ENCODE peak calls at places on chromosomes 7 and 10, in nine cellular contexts. One of them, this sample, is unnamed.

GRCh38 chr10:111360260-111360925 is 283.6 kb downstream of the ADRA2A start:
- DNase-seq in stomach: peak; percentile 51
- DNase-seq in transverse colon: peak; percentile 30
- DNase-seq in SK-N-SH: peak; percentile 45
- DNase-seq in suprapubic skin: no peak
- DNase-seq in sigmoid colon: no peak
- DNase-seq in upper lobe of left lung: no peak
- DNase-seq in ovary: peak; percentile 36
- DNase-seq in A549: peak; percentile 69
- DNase-seq in this sample: no peak

GRCh38 chr10:116183733-116184447 is 89.1 kb downstream of the GFRA1 start:
- DNase-seq in stomach: no peak
- DNase-seq in transverse colon: no peak
- DNase-seq in SK-N-SH: peak; percentile 60
- DNase-seq in suprapubic skin: no peak
- DNase-seq in sigmoid colon: no peak
- DNase-seq in upper lobe of left lung: no peak
- DNase-seq in ovary: no peak
- DNase-seq in A549: no peak
- DNase-seq in this sample: no peak

GRCh38 chr7:90246184-90246583 is 1.2 kb downstream of the CFAP69 start:
- DNase-seq in stomach: no peak
- DNase-seq in transverse colon: no peak
- DNase-seq in SK-N-SH: no peak
- DNase-seq in suprapubic skin: peak; percentile 73
- DNase-seq in sigmoid colon: peak; percentile 69
- DNase-seq in upper lobe of left lung: no peak
- DNase-seq in ovary: no peak
- DNase-seq in A549: no peak
- DNase-seq in this sample: peak; percentile 16

GRCh38 chr7:116578526-116578925 is 53.7 kb downstream of the CAV1 start:
- DNase-seq in stomach: no peak
- DNase-seq in transverse colon: no peak
- DNase-seq in SK-N-SH: no peak
- DNase-seq in suprapubic skin: no peak
- DNase-seq in sigmoid colon: no peak
- DNase-seq in upper lobe of left lung: no peak
- DNase-seq in ovary: no peak
- DNase-seq in A549: no peak
- DNase-seq in this sample: no peak

GRCh38 chr10:120819366-120819765 is 31.8 kb upstream of the WDR11 start:
- DNase-seq in stomach: no peak
- DNase-seq in transverse colon: no peak
- DNase-seq in SK-N-SH: no peak
- DNase-seq in suprapubic skin: no peak
- DNase-seq in sigmoid colon: no peak
- DNase-seq in upper lobe of left lung: no peak
- DNase-seq in ovary: no peak
- DNase-seq in A549: no peak
- DNase-seq in this sample: no peak

GRCh38 chr7:106313456-106313891 is 28.7 kb upstream of the NAMPT start:
- DNase-seq in stomach: no peak
- DNase-seq in transverse colon: no peak
- DNase-seq in SK-N-SH: no peak
- DNase-seq in suprapubic skin: no peak
- DNase-seq in sigmoid colon: no peak
- DNase-seq in upper lobe of left lung: no peak
- DNase-seq in ovary: no peak
- DNase-seq in A549: peak; percentile 16
- DNase-seq in this sample: no peak

GRCh38 chr7:150003304-150003810 is 129.6 kb downstream of the ATP6V0E2 start:
- DNase-seq in stomach: no peak
- DNase-seq in transverse colon: no peak
- DNase-seq in SK-N-SH: no peak
- DNase-seq in suprapubic skin: no peak
- DNase-seq in sigmoid colon: no peak
- DNase-seq in upper lobe of left lung: no peak
- DNase-seq in ovary: no peak
- DNase-seq in A549: no peak
- DNase-seq in this sample: no peak

GRCh38 chr10:26365681-26366327 is 72.3 kb upstream of the APBB1IP start:
- DNase-seq in stomach: no peak
- DNase-seq in transverse colon: no peak
- DNase-seq in SK-N-SH: no peak
- DNase-seq in suprapubic skin: no peak
- DNase-seq in sigmoid colon: no peak
- DNase-seq in upper lobe of left lung: no peak
- DNase-seq in ovary: no peak
- DNase-seq in A549: peak; percentile 88
- DNase-seq in this sample: no peak

GRCh38 chr10:6062101-6062771 is at the start of gene IL2RA:
- DNase-seq in stomach: peak; percentile 25
- DNase-seq in transverse colon: peak; percentile 25
- DNase-seq in SK-N-SH: no peak
- DNase-seq in suprapubic skin: peak; percentile 62
- DNase-seq in sigmoid colon: peak; percentile 60
- DNase-seq in upper lobe of left lung: no peak
- DNase-seq in ovary: no peak
- DNase-seq in A549: no peak
- DNase-seq in this sample: no peak

GRCh38 chr7:128311003-128311402 is 32.7 kb downstream of the RBM28 start:
- DNase-seq in stomach: no peak
- DNase-seq in transverse colon: no peak
- DNase-seq in SK-N-SH: no peak
- DNase-seq in suprapubic skin: no peak
- DNase-seq in sigmoid colon: no peak
- DNase-seq in upper lobe of left lung: no peak
- DNase-seq in ovary: no peak
- DNase-seq in A549: no peak
- DNase-seq in this sample: no peak

GRCh38 chr7:100171840-100172239 is 3.4 kb upstream of the GAL3ST4 start:
- DNase-seq in stomach: no peak
- DNase-seq in transverse colon: no peak
- DNase-seq in SK-N-SH: no peak
- DNase-seq in suprapubic skin: no peak
- DNase-seq in sigmoid colon: no peak
- DNase-seq in upper lobe of left lung: no peak
- DNase-seq in ovary: no peak
- DNase-seq in A549: no peak
- DNase-seq in this sample: no peak

GRCh38 chr7:95599069-95599468 is 2.8 kb upstream of the PDK4 start:
- DNase-seq in stomach: no peak
- DNase-seq in transverse colon: no peak
- DNase-seq in SK-N-SH: no peak
- DNase-seq in suprapubic skin: no peak
- DNase-seq in sigmoid colon: no peak
- DNase-seq in upper lobe of left lung: no peak
- DNase-seq in ovary: no peak
- DNase-seq in A549: peak; percentile 9
- DNase-seq in this sample: no peak

DNA sequence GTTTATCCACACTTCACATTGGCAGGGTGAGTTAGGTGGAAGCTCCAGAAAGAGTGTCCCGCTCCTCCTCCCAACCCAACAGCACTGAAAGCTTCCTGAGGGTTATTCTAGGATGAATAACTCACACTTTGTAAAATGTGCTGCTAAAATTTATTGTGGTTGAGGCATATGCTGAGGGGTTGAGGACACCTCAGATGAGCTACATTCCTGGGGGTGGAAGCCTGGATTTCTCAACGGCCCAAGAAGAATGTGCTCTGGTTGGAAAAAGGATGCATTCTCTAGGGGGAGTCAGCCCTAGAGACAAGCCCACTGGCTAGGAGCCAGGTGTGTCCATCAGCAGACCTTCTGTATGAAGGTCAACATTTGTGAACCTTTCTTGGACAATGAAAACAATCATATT is 91.5 kb upstream of the PDE1C start:
- DNase-seq in stomach: no peak
- DNase-seq in transverse colon: no peak
- DNase-seq in SK-N-SH: no peak
- DNase-seq in suprapubic skin: no peak
- DNase-seq in sigmoid colon: no peak
- DNase-seq in upper lobe of left lung: no peak
- DNase-seq in ovary: no peak
- DNase-seq in A549: peak; percentile 11
- DNase-seq in this sample: no peak
- TF ChIP-seq EP300 in stomach: no peak
- TF ChIP-seq EP300 in transverse colon: no peak
- TF ChIP-seq EP300 in SK-N-SH: peak; percentile 66
- TF ChIP-seq EP300 in suprapubic skin: no peak
- TF ChIP-seq EP300 in sigmoid colon: no peak
- TF ChIP-seq EP300 in upper lobe of left lung: no peak
- TF ChIP-seq EP300 in ovary: no peak
- TF ChIP-seq EP300 in A549: no peak
- TF ChIP-seq EP300 in this sample: no peak

DNA sequence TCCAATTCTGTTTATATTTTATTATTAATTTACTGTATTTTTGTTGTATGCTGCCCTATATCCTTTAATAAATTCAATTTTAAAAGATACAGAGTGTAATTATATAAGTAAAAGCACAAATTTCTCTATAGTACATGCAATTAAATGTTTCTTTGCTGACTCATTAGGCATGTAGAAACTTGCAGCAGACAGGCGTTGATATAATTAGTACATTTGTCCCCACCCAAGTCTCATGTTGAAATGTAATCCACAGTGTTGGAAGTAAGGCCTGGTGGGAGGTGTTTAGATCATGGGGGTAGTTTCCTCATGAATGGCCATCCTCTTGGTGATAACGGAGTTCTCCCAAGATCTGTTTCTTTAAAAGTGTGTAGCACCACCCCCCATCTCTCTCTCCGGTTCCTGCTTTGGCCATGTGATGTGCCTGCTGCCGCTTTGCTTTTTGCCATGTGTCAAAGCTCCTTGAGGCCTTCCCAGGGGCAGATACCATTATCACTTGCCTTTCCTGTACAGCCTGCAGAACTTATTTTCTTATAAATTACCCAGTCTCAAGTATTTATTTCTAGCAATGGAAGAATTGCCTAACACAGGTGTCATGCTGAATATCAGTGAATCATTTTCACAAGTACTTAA is 63.7 kb downstream of the TSPAN12 start:
- DNase-seq in stomach: no peak
- DNase-seq in transverse colon: no peak
- DNase-seq in SK-N-SH: no peak
- DNase-seq in suprapubic skin: no peak
- DNase-seq in sigmoid colon: no peak
- DNase-seq in upper lobe of left lung: no peak
- DNase-seq in ovary: no peak
- DNase-seq in A549: no peak
- DNase-seq in this sample: no peak
- H3K27ac ChIP-seq in stomach: no peak overlapping the region
- H3K27ac ChIP-seq in transverse colon: no peak overlapping the region
- H3K27ac ChIP-seq in SK-N-SH: no peak overlapping the region
- H3K27ac ChIP-seq in suprapubic skin: no peak overlapping the region
- H3K27ac ChIP-seq in sigmoid colon: no peak overlapping the region
- H3K27ac ChIP-seq in upper lobe of left lung: no peak overlapping the region
- H3K27ac ChIP-seq in ovary: no peak overlapping the region
- H3K27ac ChIP-seq in A549: no peak overlapping the region
- H3K27ac ChIP-seq in this sample: no peak overlapping the region

DNA sequence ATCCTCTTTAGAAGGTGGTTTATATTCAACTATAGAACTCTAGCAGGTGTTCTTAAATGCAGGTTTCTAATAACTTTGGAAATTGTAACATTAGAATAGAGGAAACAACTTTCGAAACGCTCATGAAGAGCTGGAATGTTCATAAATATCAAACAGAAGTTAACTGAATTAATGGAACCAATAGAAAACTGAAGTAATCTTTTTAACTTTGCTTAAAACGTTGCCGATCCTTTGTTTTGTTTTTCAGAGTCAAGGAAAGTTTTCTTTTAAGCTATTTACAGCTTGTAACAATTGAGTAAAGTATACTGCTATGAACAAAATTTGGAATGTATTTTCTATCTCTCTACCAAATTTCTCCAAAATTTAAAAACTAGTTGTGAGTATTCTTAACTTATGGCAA is 19.0 kb upstream of the CLDN3 start:
- DNase-seq in stomach: no peak
- DNase-seq in transverse colon: no peak
- DNase-seq in SK-N-SH: no peak
- DNase-seq in suprapubic skin: no peak
- DNase-seq in sigmoid colon: no peak
- DNase-seq in upper lobe of left lung: no peak
- DNase-seq in ovary: no peak
- DNase-seq in A549: no peak
- DNase-seq in this sample: no peak
- TF ChIP-seq EP300 in stomach: no peak
- TF ChIP-seq EP300 in transverse colon: no peak
- TF ChIP-seq EP300 in SK-N-SH: no peak
- TF ChIP-seq EP300 in suprapubic skin: no peak
- TF ChIP-seq EP300 in sigmoid colon: no peak
- TF ChIP-seq EP300 in upper lobe of left lung: no peak
- TF ChIP-seq EP300 in ovary: no peak
- TF ChIP-seq EP300 in A549: no peak
- TF ChIP-seq EP300 in this sample: no peak

GRCh38 chr10:104350146-104350635 is 3.4 kb upstream of the CFAP58 start:
- DNase-seq in stomach: no peak
- DNase-seq in transverse colon: no peak
- DNase-seq in SK-N-SH: peak; percentile 55
- DNase-seq in suprapubic skin: no peak
- DNase-seq in sigmoid colon: no peak
- DNase-seq in upper lobe of left lung: no peak
- DNase-seq in ovary: no peak
- DNase-seq in A549: peak; percentile 68
- DNase-seq in this sample: no peak

GRCh38 chr10:104353325-104354048 is at the start of gene CFAP58:
- DNase-seq in stomach: peak; percentile 96
- DNase-seq in transverse colon: peak; percentile 96
- DNase-seq in SK-N-SH: peak; percentile 89
- DNase-seq in suprapubic skin: peak; percentile 96
- DNase-seq in sigmoid colon: peak; percentile 94
- DNase-seq in upper lobe of left lung: peak; percentile 97
- DNase-seq in ovary: peak; percentile 97
- DNase-seq in A549: peak; percentile 90
- DNase-seq in this sample: peak; percentile 87

GRCh38 chr10:104349623-104350142 is 4.0 kb upstream of the CFAP58 start:
- DNase-seq in stomach: no peak
- DNase-seq in transverse colon: peak; percentile 20
- DNase-seq in SK-N-SH: no peak
- DNase-seq in suprapubic skin: no peak
- DNase-seq in sigmoid colon: no peak
- DNase-seq in upper lobe of left lung: no peak
- DNase-seq in ovary: no peak
- DNase-seq in A549: peak; percentile 64
- DNase-seq in this sample: no peak

GRCh38 chr10:104351067-104351681 is 2.5 kb upstream of the CFAP58 start:
- DNase-seq in stomach: no peak
- DNase-seq in transverse colon: no peak
- DNase-seq in SK-N-SH: no peak
- DNase-seq in suprapubic skin: no peak
- DNase-seq in sigmoid colon: no peak
- DNase-seq in upper lobe of left lung: no peak
- DNase-seq in ovary: no peak
- DNase-seq in A549: no peak
- DNase-seq in this sample: no peak

DNA sequence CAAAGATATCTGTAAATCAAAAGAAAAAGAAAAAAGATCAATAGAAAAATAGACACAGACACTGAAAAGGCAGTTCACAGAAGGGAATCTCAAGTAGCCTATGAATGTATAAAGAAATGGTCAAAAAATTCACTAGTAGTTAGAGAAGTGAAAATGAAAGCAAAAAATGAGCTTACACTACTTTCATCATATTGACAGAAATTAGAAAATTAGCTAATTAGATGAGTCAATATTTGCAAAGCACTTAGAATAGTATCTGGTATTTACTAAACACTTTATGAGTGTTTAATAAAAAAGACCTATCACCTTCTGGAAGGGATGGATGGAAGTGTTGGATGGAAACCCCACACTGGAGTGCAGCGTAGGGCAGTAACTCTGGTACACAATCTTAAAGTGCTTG is 1.7 kb upstream of the CFAP58 start:
- DNase-seq in stomach: no peak
- DNase-seq in transverse colon: no peak
- DNase-seq in SK-N-SH: no peak
- DNase-seq in suprapubic skin: no peak
- DNase-seq in sigmoid colon: no peak
- DNase-seq in upper lobe of left lung: no peak
- DNase-seq in ovary: no peak
- DNase-seq in A549: no peak
- DNase-seq in this sample: no peak
- H3K27ac ChIP-seq in stomach: peak overlapping the region; percentile 13
- H3K27ac ChIP-seq in transverse colon: no peak overlapping the region
- H3K27ac ChIP-seq in SK-N-SH: no peak overlapping the region
- H3K27ac ChIP-seq in suprapubic skin: peak overlapping the region; percentile 80
- H3K27ac ChIP-seq in sigmoid colon: no peak overlapping the region
- H3K27ac ChIP-seq in upper lobe of left lung: peak overlapping the region; percentile 86
- H3K27ac ChIP-seq in ovary: no peak overlapping the region
- H3K27ac ChIP-seq in A549: no peak overlapping the region
- H3K27ac ChIP-seq in this sample: no peak overlapping the region